ENCODE peak calls at places on chromosome 14, in six cellular contexts. M is fibroblast of lung, Z is GM23248, V is neural progenitor cell, O is HCT116, U is hepatocyte. H is an unnamed sample.

GRCh38 chr14:65472189-65472588 is 59.7 kb downstream of the FUT8 start:
- DNase-seq in M (no peak), Z (no peak), V (peak; percentile 58), O (no peak), U (no peak), H (no peak)

GRCh38 chr14:50955373-50956043 is 11.2 kb upstream of the PYGL start:
- DNase-seq in M (peak; percentile 97), Z (peak; percentile 99), V (peak; percentile 23), O (peak; percentile 95), U (peak; percentile 91), H (peak; percentile 98)

GRCh38 chr14:90184571-90185266 is 71.6 kb upstream of the PSMC1 start:
- DNase-seq in M (no peak), Z (no peak), V (peak; percentile 37), O (no peak), U (no peak), H (no peak)

GRCh38 chr14:80239631-80240030 is 28.3 kb upstream of the DIO2 start:
- DNase-seq in M (peak; percentile 40), Z (no peak), V (no peak), O (no peak), U (no peak), H (no peak)

GRCh38 chr14:63544641-63545234 is 1.6 kb upstream of the PPP2R5E start:
- DNase-seq in M (peak; percentile 26), Z (peak; percentile 64), V (no peak), O (no peak), U (peak; percentile 16), H (no peak)

GRCh38 chr14:37318938-37319337 is 121.2 kb downstream of the MIPOL1 start:
- DNase-seq in M (no peak), Z (no peak), V (no peak), O (no peak), U (no peak), H (peak; percentile 35)

GRCh38 chr14:74882103-74882920 is 596 bp downstream of the DLST start:
- DNase-seq in M (peak; percentile 51), Z (peak; percentile 90), V (peak; percentile 65), O (no peak), U (peak; percentile 65), H (peak; percentile 66)

GRCh38 chr14:54627325-54627717 is 60.4 kb downstream of the SAMD4A start:
- DNase-seq in M (peak; percentile 33), Z (no peak), V (no peak), O (no peak), U (no peak), H (no peak)

GRCh38 chr14:78606111-78606510 is 435.9 kb downstream of the NRXN3 start:
- DNase-seq in M (peak; percentile 91), Z (peak; percentile 93), V (no peak), O (no peak), U (no peak), H (peak; percentile 1)

GRCh38 chr14:95326987-95327386 is 7.3 kb upstream of the CLMN start:
- DNase-seq in M (no peak), Z (no peak), V (no peak), O (no peak), U (no peak), H (peak; percentile 42)

GRCh38 chr14:53528114-53528513 is 375.0 kb upstream of the DDHD1 start:
- DNase-seq in M (peak; percentile 18), Z (peak; percentile 46), V (no peak), O (no peak), U (no peak), H (no peak)

GRCh38 chr14:72608391-72609204 is 285.3 kb downstream of the DPF3 start:
- DNase-seq in M (peak; percentile 97), Z (peak; percentile 97), V (no peak), O (peak; percentile 33), U (peak; percentile 49), H (peak; percentile 90)

GRCh38 chr14:58864751-58865519 is 227.2 kb downstream of the DACT1 start:
- DNase-seq in M (peak; percentile 87), Z (peak; percentile 87), V (no peak), O (no peak), U (peak; percentile 45), H (no peak)

GRCh38 chr14:84128025-84128424 is 1401.9 kb upstream of the FLRT2 start:
- DNase-seq in M (no peak), Z (no peak), V (no peak), O (no peak), U (no peak), H (no peak)

GRCh38 chr14:92531151-92531873 is 17.7 kb downstream of the RIN3 start:
- DNase-seq in M (no peak), Z (no peak), V (no peak), O (no peak), U (no peak), H (no peak)

GRCh38 chr14:90900712-90901111 is 84.5 kb upstream of the TTC7B start:
- DNase-seq in M (no peak), Z (peak; percentile 35), V (no peak), O (no peak), U (no peak), H (no peak)

GRCh38 chr14:34072401-34072800 is 121.5 kb upstream of the EGLN3 start:
- DNase-seq in M (no peak), Z (no peak), V (no peak), O (no peak), U (no peak), H (no peak)

GRCh38 chr14:103604620-103605019 is 24.4 kb upstream of the KLC1 start:
- DNase-seq in M (no peak), Z (no peak), V (no peak), O (no peak), U (no peak), H (no peak)

GRCh38 chr14:103611215-103611614 is 17.8 kb upstream of the KLC1 start:
- DNase-seq in M (no peak), Z (no peak), V (no peak), O (no peak), U (no peak), H (no peak)

GRCh38 chr14:103613517-103613916 is 15.5 kb upstream of the KLC1 start:
- DNase-seq in M (no peak), Z (no peak), V (no peak), O (no peak), U (no peak), H (no peak)

GRCh38 chr14:103607039-103607668 is 21.9 kb upstream of the KLC1 start:
- DNase-seq in M (peak; percentile 93), Z (peak; percentile 87), V (peak; percentile 64), O (no peak), U (peak; percentile 76), H (peak; percentile 56)

GRCh38 chr14:103607822-103608221 is 21.2 kb upstream of the KLC1 start:
- DNase-seq in M (no peak), Z (no peak), V (no peak), O (no peak), U (no peak), H (no peak)
- TF ChIP-seq EZH2 in M (no peak), Z (no peak), V (no peak), O (no peak), U (no peak), H (no peak)

GRCh38 chr14:60640859-60641721 is 8.2 kb downstream of the SIX1 start:
- DNase-seq in M (no peak), Z (no peak), V (peak; percentile 36), O (no peak), U (no peak), H (no peak)

GRCh38 chr14:60642790-60643397 is 6.4 kb downstream of the SIX1 start:
- DNase-seq in M (no peak), Z (no peak), V (peak; percentile 50), O (no peak), U (no peak), H (no peak)

GRCh38 chr14:60642270-60642789 is 6.9 kb downstream of the SIX1 start:
- DNase-seq in M (no peak), Z (no peak), V (peak; percentile 90), O (no peak), U (peak; percentile 32), H (no peak)

GRCh38 chr14:60643443-60644402 is 5.6 kb downstream of the SIX1 start:
- DNase-seq in M (no peak), Z (peak; percentile 78), V (peak; percentile 77), O (no peak), U (peak; percentile 16), H (no peak)

DNA sequence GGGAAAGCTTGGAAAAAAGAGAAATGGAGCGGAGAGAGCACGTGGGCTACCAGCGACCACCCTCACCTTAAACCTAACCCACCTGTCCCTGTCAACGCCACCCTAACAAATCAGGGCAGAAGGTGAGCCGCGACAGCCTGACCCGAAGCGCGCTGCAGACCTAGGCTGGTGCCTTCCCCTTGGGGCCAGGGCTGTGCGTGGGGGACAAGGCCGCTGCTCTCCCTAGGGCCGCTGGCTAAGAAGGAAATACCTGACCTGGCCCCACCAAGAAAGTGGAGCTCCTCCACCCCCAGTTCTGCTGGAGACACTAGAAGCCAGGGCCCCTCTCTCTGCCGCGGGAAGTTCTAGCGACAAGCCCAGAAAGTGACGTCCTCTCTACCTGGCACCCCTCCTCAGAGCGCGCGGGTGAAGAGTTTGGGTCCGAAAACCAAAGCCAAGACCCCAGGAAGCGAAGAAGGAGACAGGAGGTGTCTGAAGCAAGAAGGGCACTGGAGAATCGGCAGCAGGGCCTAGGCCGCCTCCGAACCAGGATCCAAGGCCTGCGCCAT is 7.5 kb downstream of the SIX1 start:
- DNase-seq in M (no peak), Z (no peak), V (no peak), O (no peak), U (no peak), H (no peak)
- TF ChIP-seq EZH2 in M (no peak), Z (no peak), V (peak; percentile 22), O (no peak), U (peak; percentile 10), H (no peak)

GRCh38 chr14:32932921-32933622 is 5.6 kb upstream of the NPAS3 start:
- DNase-seq in M (no peak), Z (no peak), V (peak; percentile 67), O (no peak), U (no peak), H (no peak)
- TF ChIP-seq EZH2 in M (no peak), Z (no peak), V (peak; percentile 62), O (no peak), U (no peak), H (no peak)

GRCh38 chr14:21071225-21072041 is 1.3 kb downstream of the ARHGEF40 start:
- DNase-seq in M (peak; percentile 98), Z (peak; percentile 97), V (peak; percentile 90), O (no peak), U (peak; percentile 93), H (peak; percentile 72)

GRCh38 chr14:21070610-21071224 is 613 bp downstream of the ARHGEF40 start:
- DNase-seq in M (peak; percentile 43), Z (peak; percentile 77), V (peak; percentile 89), O (no peak), U (peak; percentile 64), H (no peak)

GRCh38 chr14:21070083-21070609 is at the start of gene ARHGEF40:
- DNase-seq in M (peak; percentile 58), Z (peak; percentile 79), V (peak; percentile 84), O (no peak), U (peak; percentile 85), H (no peak)

GRCh38 chr14:21068521-21069387 is 1.4 kb upstream of the ARHGEF40 start:
- DNase-seq in M (peak; percentile 50), Z (peak; percentile 83), V (peak; percentile 84), O (peak; percentile 36), U (peak; percentile 80), H (no peak)

DNA sequence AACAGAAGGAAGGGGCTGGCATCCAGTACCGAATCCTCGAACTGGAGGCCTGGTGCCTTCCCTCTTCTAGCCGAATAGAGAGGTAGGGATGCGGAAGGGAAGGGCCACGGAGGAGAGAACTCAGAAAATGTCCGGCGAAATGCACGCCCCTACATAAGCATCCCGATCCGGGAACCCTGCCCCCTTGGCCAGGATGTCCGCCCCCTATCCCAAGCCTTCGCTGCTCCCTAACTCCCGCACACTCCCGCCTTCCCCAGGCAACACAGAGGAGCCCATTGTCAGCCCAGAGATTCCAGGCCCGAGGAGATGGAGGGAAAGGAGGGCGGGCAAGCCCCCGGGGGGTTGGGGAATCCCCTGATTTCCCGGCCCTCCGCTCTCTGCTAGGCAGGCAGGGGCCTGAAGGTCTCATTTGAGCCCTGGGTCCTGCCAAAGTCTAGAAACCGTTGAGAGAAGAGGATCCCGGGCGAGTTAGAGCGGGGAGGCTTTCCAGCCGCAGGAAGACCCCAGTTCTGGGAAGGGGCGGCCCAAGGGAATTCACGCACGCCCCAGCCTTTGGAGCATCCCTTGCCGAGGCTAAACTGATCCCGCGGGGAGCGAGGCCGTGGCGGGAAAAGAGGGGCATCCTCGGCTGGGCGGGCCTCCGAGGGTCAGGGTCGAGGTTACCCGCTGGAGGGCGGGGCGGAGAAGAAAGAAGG is 569 bp upstream of the ARHGEF40 start:
- DNase-seq in M (peak; percentile 54), Z (peak; percentile 64), V (peak; percentile 84), O (no peak), U (peak; percentile 55), H (no peak)
- TF ChIP-seq EZH2 in M (no peak), Z (no peak), V (no peak), O (no peak), U (no peak), H (no peak)

H was measured in mammary epithelial cell.